ENCODE peak calls at places on chromosomes 2 and 18, in seven cellular contexts. K is brain microvascular endothelial cell, X is mammary epithelial cell, M is Daoy, P is T-helper 17 cell, B is breast epithelium, N is RKO. L is an unnamed sample.

GRCh38 chr2:159270744-159271379 is 15.6 kb downstream of the WDSUB1 start:
- DNase-seq in M (no peak), K (no peak), N (no peak), X (no peak), P (no peak), B (no peak), L (no peak)

GRCh38 chr2:114550895-114551793 is 108.7 kb downstream of the DPP10 start:
- DNase-seq in N (peak; percentile 58), X (peak; percentile 35), P (no peak), B (no peak), M (no peak), K (peak; percentile 40), L (no peak)

GRCh38 chr2:230042195-230042594 is 26.5 kb downstream of the SLC16A14 start:
- DNase-seq in K (peak; percentile 6), M (no peak), P (no peak), X (peak; percentile 22), N (peak; percentile 61), B (no peak), L (no peak)

GRCh38 chr18:48153641-48154481 is 223.4 kb upstream of the SMAD2 start:
- DNase-seq in X (peak; percentile 55), P (no peak), K (no peak), B (no peak), M (no peak), N (peak; percentile 20), L (no peak)

GRCh38 chr2:73983322-73984202 is 1.1 kb upstream of the TET3 start:
- DNase-seq in K (no peak), P (no peak), X (peak; percentile 99), M (no peak), N (peak; percentile 38), B (peak; percentile 95), L (no peak)

GRCh38 chr2:191899442-191899841 is 52.6 kb upstream of the CAVIN2 start:
- DNase-seq in P (no peak), M (peak; percentile 71), B (no peak), N (peak; percentile 71), K (peak; percentile 82), X (peak; percentile 80), L (no peak)

GRCh38 chr2:179939282-179939681 is 67.8 kb downstream of the CWC22 start:
- DNase-seq in B (no peak), X (no peak), N (no peak), P (no peak), K (no peak), M (no peak), L (no peak)

GRCh38 chr18:44946529-44947113 is 265.9 kb downstream of the SETBP1 start:
- DNase-seq in M (no peak), P (no peak), B (no peak), X (no peak), K (no peak), N (no peak), L (no peak)

GRCh38 chr2:70570041-70570661 is 16.5 kb upstream of the TGFA start:
- DNase-seq in M (peak; percentile 35), K (no peak), X (peak; percentile 96), B (no peak), P (no peak), N (no peak), L (no peak)

L was measured in effector memory CD4-positive, alpha-beta T cell.